ENCODE peak calls at places on chromosomes 16 and 17, in nine cellular contexts. F is CD8-positive, alpha-beta T cell; D is MCF 10A; G is fibroblast of lung; W is epithelial cell of esophagus; X is choroid plexus epithelial cell; I is cardiac fibroblast; S is endothelial cell; M is foreskin fibroblast. R is an unnamed sample.

GRCh38 chr16:82643936-82644630 is 17.3 kb downstream of the CDH13 start:
- DNase-seq in F (no peak), D (no peak), G (no peak), W (no peak), X (no peak), I (no peak), S (no peak), M (no peak), R (no peak)

GRCh38 chr16:2295056-2295798 is 27.3 kb upstream of the RNPS1 start:
- DNase-seq in F (no peak), D (no peak), G (no peak), W (no peak), X (no peak), I (no peak), S (no peak), M (no peak), R (no peak)

GRCh38 chr16:457732-458400 is 32.4 kb downstream of the RAB11FIP3 start:
- DNase-seq in F (no peak), D (no peak), G (no peak), W (no peak), X (peak), I (peak), S (peak), M (no peak), R (no peak)

GRCh38 chr17:77675816-77676799 is 282.4 kb upstream of the TNRC6C start:
- DNase-seq in F (no peak), D (no peak), G (peak), W (no peak), X (no peak), I (no peak), S (no peak), M (no peak), R (no peak)

GRCh38 chr17:81398855-81399451 is 3.7 kb downstream of the BAHCC1 start:
- DNase-seq in F (no peak), D (peak), G (no peak), W (no peak), X (peak), I (peak), S (no peak), M (no peak), R (no peak)

GRCh38 chr17:4566785-4567184 is 6.4 kb upstream of the GGT6 start:
- DNase-seq in F (peak), D (peak), G (peak), W (peak), X (peak), I (peak), S (peak), M (peak), R (no peak)

GRCh38 chr16:78744796-78745464 is 645.5 kb downstream of the WWOX start:
- DNase-seq in F (no peak), D (no peak), G (no peak), W (peak), X (no peak), I (no peak), S (no peak), M (no peak), R (no peak)

GRCh38 chr16:68470461-68471150 is 22.3 kb upstream of the SMPD3 start:
- DNase-seq in F (no peak), D (no peak), G (no peak), W (no peak), X (no peak), I (no peak), S (no peak), M (no peak), R (no peak)

GRCh38 chr17:5888811-5889210 is 181.4 kb upstream of the WSCD1 start:
- DNase-seq in F (no peak), D (no peak), G (peak), W (peak), X (peak), I (no peak), S (no peak), M (no peak), R (no peak)

GRCh38 chr16:69535123-69536050 is 30.4 kb upstream of the NFAT5 start:
- DNase-seq in F (no peak), D (peak), G (peak), W (peak), X (peak), I (peak), S (peak), M (peak), R (no peak)

GRCh38 chr16:87047221-87048037 is 269.8 kb downstream of the C16orf95 start:
- DNase-seq in F (no peak), D (no peak), G (peak), W (no peak), X (no peak), I (no peak), S (no peak), M (peak), R (no peak)

GRCh38 chr17:63279498-63280230 is 166.4 kb downstream of the CYB561 start:
- DNase-seq in F (no peak), D (peak), G (peak), W (peak), X (peak), I (peak), S (no peak), M (peak), R (no peak)

GRCh38 chr16:92431-93339 is 14.7 kb downstream of the MPG start:
- DNase-seq in F (no peak), D (peak), G (no peak), W (no peak), X (no peak), I (no peak), S (no peak), M (no peak), R (no peak)

GRCh38 chr16:51542856-51543510 is 391.9 kb upstream of the SALL1 start:
- DNase-seq in F (no peak), D (no peak), G (no peak), W (no peak), X (no peak), I (no peak), S (no peak), M (no peak), R (no peak)

GRCh38 chr16:15524966-15525365 is 90.6 kb downstream of the BMERB1 start:
- DNase-seq in F (no peak), D (no peak), G (no peak), W (no peak), X (no peak), I (no peak), S (no peak), M (no peak), R (no peak)

GRCh38 chr16:50627419-50627818 is 53.7 kb downstream of the SNX20 start:
- DNase-seq in F (peak), D (no peak), G (peak), W (peak), X (peak), I (no peak), S (no peak), M (no peak), R (no peak)

GRCh38 chr17:41959336-41960095 is 7.1 kb upstream of the CNP start:
- DNase-seq in F (no peak), D (peak), G (peak), W (peak), X (peak), I (peak), S (peak), M (peak), R (no peak)

GRCh38 chr16:11507991-11508390 is 78.7 kb downstream of the LITAF start:
- DNase-seq in F (no peak), D (no peak), G (no peak), W (no peak), X (no peak), I (no peak), S (no peak), M (no peak), R (no peak)

GRCh38 chr17:13478326-13478830 is 123.4 kb downstream of the HS3ST3A1 start:
- DNase-seq in F (no peak), D (no peak), G (peak), W (no peak), X (no peak), I (no peak), S (no peak), M (no peak), R (no peak)

GRCh38 chr16:1042776-1043349 is 29.7 kb upstream of the SSTR5 start:
- DNase-seq in F (no peak), D (no peak), G (no peak), W (no peak), X (peak), I (no peak), S (no peak), M (no peak), R (no peak)

GRCh38 chr17:64632193-64632592 is 29.9 kb downstream of the SMURF2 start:
- DNase-seq in F (no peak), D (no peak), G (no peak), W (no peak), X (no peak), I (no peak), S (no peak), M (no peak), R (no peak)

GRCh38 chr16:68792465-68793324 is 50.6 kb upstream of the TANGO6 start:
- DNase-seq in F (no peak), D (peak), G (peak), W (peak), X (peak), I (peak), S (no peak), M (peak), R (no peak)

GRCh38 chr16:46947900-46948547 is 25.4 kb downstream of the DNAJA2 start:
- DNase-seq in F (peak), D (peak), G (peak), W (peak), X (peak), I (peak), S (peak), M (peak), R (no peak)

GRCh38 chr17:68293490-68294195 is 2.3 kb downstream of the ARSG start:
- DNase-seq in F (no peak), D (no peak), G (no peak), W (no peak), X (no peak), I (no peak), S (no peak), M (no peak), R (no peak)

GRCh38 chr16:3175157-3176153 is 12.5 kb upstream of the OR1F1 start:
- DNase-seq in F (no peak), D (peak), G (peak), W (peak), X (peak), I (peak), S (no peak), M (no peak), R (no peak)

GRCh38 chr17:72632026-72632684 is 460.3 kb downstream of the SLC39A11 start:
- DNase-seq in F (no peak), D (no peak), G (no peak), W (peak), X (no peak), I (no peak), S (no peak), M (no peak), R (no peak)

GRCh38 chr17:73255671-73256181 is 6.0 kb downstream of the CPSF4L start:
- DNase-seq in F (peak), D (peak), G (peak), W (peak), X (peak), I (peak), S (peak), M (no peak), R (peak)

GRCh38 chr17:46876353-46876887 is 25.0 kb downstream of the WNT9B start:
- DNase-seq in F (no peak), D (peak), G (no peak), W (peak), X (no peak), I (no peak), S (peak), M (no peak), R (no peak)

GRCh38 chr16:23499801-23500200 is 10.5 kb downstream of the GGA2 start:
- DNase-seq in F (no peak), D (no peak), G (no peak), W (no peak), X (no peak), I (no peak), S (no peak), M (no peak), R (no peak)

GRCh38 chr17:4739122-4740024 is at the start of the genes CXCL16 and ZMYND15:
- DNase-seq in F (peak), D (peak), G (peak), W (peak), X (peak), I (peak), S (peak), M (peak), R (peak)

GRCh38 chr17:35931794-35932419 is 1.3 kb upstream of the RDM1 start:
- DNase-seq in F (no peak), D (peak), G (peak), W (peak), X (peak), I (peak), S (no peak), M (no peak), R (no peak)

GRCh38 chr17:19336938-19337711 is 25.4 kb downstream of the B9D1 start:
- DNase-seq in F (no peak), D (no peak), G (peak), W (no peak), X (no peak), I (no peak), S (no peak), M (no peak), R (no peak)

GRCh38 chr17:78829477-78829876 is 11.1 kb downstream of the USP36 start:
- DNase-seq in F (no peak), D (no peak), G (no peak), W (no peak), X (no peak), I (no peak), S (no peak), M (no peak), R (no peak)

GRCh38 chr17:78825696-78826095 is 14.9 kb downstream of the USP36 start:
- DNase-seq in F (no peak), D (no peak), G (no peak), W (no peak), X (no peak), I (no peak), S (no peak), M (no peak), R (no peak)

GRCh38 chr17:78826426-78826825 is 14.2 kb downstream of the USP36 start:
- DNase-seq in F (no peak), D (no peak), G (peak), W (no peak), X (peak), I (peak), S (no peak), M (no peak), R (no peak)

GRCh38 chr17:78826836-78827509 is 13.6 kb downstream of the USP36 start:
- DNase-seq in F (no peak), D (no peak), G (no peak), W (no peak), X (no peak), I (no peak), S (no peak), M (no peak), R (no peak)

DNA sequence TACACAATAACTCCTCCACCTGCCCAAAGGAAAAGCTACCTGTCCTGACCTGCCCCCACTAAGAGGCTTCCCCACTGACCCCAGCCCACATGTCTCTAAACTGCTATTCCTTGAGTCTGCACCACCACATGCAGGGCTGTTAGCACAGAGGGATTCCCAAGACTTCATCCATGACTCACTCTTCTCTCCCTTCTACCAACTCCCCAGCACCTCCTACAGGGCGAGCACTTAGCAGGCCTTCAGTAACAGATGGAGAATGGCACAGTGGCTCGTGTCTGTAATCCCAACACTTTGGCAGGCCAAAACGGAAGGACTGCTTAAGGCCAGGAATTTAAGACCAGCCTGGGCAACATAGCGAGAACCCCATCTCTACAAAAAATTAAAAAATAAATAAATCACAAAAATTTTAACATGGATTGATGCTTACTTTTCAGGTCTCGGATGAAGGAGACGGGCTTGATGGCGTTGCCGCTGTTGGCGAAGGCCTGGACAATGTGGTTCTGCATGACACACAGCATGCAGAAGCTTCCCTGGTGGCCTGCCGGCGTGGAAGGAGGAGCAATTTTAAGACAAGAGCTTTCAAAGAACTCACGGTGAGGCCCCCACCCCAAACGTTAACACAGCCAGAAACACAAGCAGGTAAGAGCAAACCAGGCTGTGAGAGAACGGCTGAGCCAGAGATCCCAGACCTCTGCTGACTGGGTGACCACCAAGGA is 12.0 kb downstream of the USP36 start:
- DNase-seq in F (no peak), D (peak), G (peak), W (peak), X (peak), I (peak), S (no peak), M (peak), R (no peak)
- TF ChIP-seq CTCF in F (no peak), D (peak), G (peak), W (peak), X (peak), I (peak), S (no peak), M (peak), R (no peak)

GRCh38 chr17:66625321-66625767 is 209.6 kb upstream of the CACNG5 start:
- DNase-seq in F (no peak), D (peak), G (peak), W (peak), X (peak), I (peak), S (no peak), M (no peak), R (no peak)
- TF ChIP-seq CTCF in F (no peak), D (peak), G (peak), W (peak), X (peak), I (peak), S (peak), M (peak), R (no peak)

GRCh38 chr16:72889616-72890235 is 158.2 kb downstream of the ZFHX3 start:
- DNase-seq in F (no peak), D (no peak), G (no peak), W (no peak), X (no peak), I (no peak), S (no peak), M (no peak), R (no peak)
- TF ChIP-seq CTCF in F (no peak), D (no peak), G (no peak), W (no peak), X (no peak), I (no peak), S (no peak), M (no peak), R (no peak)

GRCh38 chr16:79752421-79752820 is 151.9 kb upstream of the MAF start:
- DNase-seq in F (no peak), D (peak), G (no peak), W (peak), X (no peak), I (peak), S (no peak), M (no peak), R (no peak)
- TF ChIP-seq CTCF in F (no peak), D (no peak), G (no peak), W (no peak), X (no peak), I (no peak), S (no peak), M (no peak), R (no peak)

DNA sequence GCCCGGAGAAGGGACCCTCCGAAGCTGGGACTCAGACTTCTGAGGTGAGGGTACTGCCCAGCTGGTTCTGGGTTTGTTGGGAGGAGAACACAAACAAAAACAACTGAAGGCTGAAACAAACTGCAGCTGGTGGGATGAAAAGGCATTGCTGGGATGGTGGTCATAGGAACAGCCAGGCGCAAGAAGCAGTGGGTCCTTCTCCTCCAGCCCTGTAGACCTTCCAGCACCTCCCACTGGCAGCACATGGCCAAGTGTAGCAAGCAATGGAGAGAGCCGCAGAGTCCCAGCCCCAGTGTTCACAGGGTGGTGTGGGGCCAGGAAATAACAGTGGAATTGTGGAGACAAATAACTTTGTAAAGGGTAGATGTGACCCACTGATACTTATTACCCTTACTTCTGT is 48.7 kb upstream of the FOXJ1 start:
- DNase-seq in F (no peak), D (no peak), G (no peak), W (no peak), X (no peak), I (no peak), S (no peak), M (no peak), R (no peak)
- TF ChIP-seq CTCF in F (no peak), D (no peak), G (no peak), W (no peak), X (no peak), I (no peak), S (no peak), M (no peak), R (no peak)

R was measured in omental fat pad.